ENCODE peak calls at places on chromosomes 1 and 21, in six cellular contexts. G is gastrocnemius medialis, E is Peyer's patch, I is testis, W is ovary, K is body of pancreas. U is an unnamed sample.
A peak's percentile ranks its signal among the peaks of the same experiment; 100 is the strongest.

GRCh38 chr1:15197591-15198447 is 44.3 kb downstream of the TMEM51 start:
- DNase-seq in E (no peak), I (no peak), G (no peak), W (peak; percentile 9), K (no peak), U (no peak)

GRCh38 chr1:99963041-99963795 is 6.6 kb upstream of the SLC35A3 start:
- DNase-seq in K (no peak), G (no peak), I (no peak), W (no peak), E (no peak), U (no peak)

GRCh38 chr1:188425687-188426086 is 1596.9 kb downstream of the PLA2G4A start:
- DNase-seq in G (no peak), K (no peak), E (no peak), I (no peak), W (no peak), U (no peak)

GRCh38 chr1:201849372-201850052 is 20.6 kb downstream of the IPO9 start:
- DNase-seq in K (no peak), I (no peak), G (no peak), E (no peak), W (no peak), U (no peak)

GRCh38 chr1:81149649-81150335 is 650.9 kb upstream of the ADGRL2 start:
- DNase-seq in K (no peak), E (no peak), W (no peak), I (no peak), G (no peak), U (no peak)

GRCh38 chr21:24123785-24124184 is 1483.5 kb downstream of the MRPL39 start:
- DNase-seq in W (no peak), E (no peak), G (no peak), K (no peak), I (no peak), U (no peak)

GRCh38 chr21:16193758-16194606 is 464.2 kb downstream of the USP25 start:
- DNase-seq in W (peak; percentile 60), I (peak; percentile 84), K (peak; percentile 43), G (peak; percentile 80), E (no peak), U (peak; percentile 71)

GRCh38 chr1:17633654-17634053 is 94.2 kb downstream of the ARHGEF10L start:
- DNase-seq in W (no peak), K (peak; percentile 28), G (no peak), I (no peak), E (no peak), U (no peak)

GRCh38 chr1:155169541-155169940 is 3.6 kb downstream of the KRTCAP2 start:
- DNase-seq in G (no peak), W (no peak), I (no peak), E (no peak), K (no peak), U (no peak)

GRCh38 chr1:1630965-1631792 is 794 bp upstream of the MMP23B start:
- DNase-seq in E (no peak), W (peak; percentile 91), I (peak; percentile 64), G (peak; percentile 60), K (no peak), U (peak; percentile 95)

GRCh38 chr1:212675675-212676074 is 24.0 kb downstream of the BATF3 start:
- DNase-seq in K (no peak), I (no peak), E (no peak), W (no peak), G (no peak), U (no peak)

GRCh38 chr1:84272401-84272800 is 29.1 kb upstream of the SAMD13 start:
- DNase-seq in W (no peak), E (peak; percentile 28), I (no peak), G (no peak), K (peak; percentile 67), U (peak; percentile 68)

GRCh38 chr1:227886993-227887696 is 60.6 kb downstream of the WNT9A start:
- DNase-seq in G (peak; percentile 21), E (peak; percentile 42), W (peak; percentile 88), I (peak; percentile 72), K (peak; percentile 29), U (peak; percentile 88)

GRCh38 chr1:227900571-227901051 is 47.1 kb downstream of the WNT9A start:
- DNase-seq in E (no peak), W (no peak), K (no peak), G (no peak), I (no peak), U (no peak)

GRCh38 chr1:39590546-39590945 is 14.0 kb upstream of the PABPC4 start:
- DNase-seq in I (no peak), G (no peak), E (no peak), W (no peak), K (no peak), U (no peak)

GRCh38 chr1:241985787-241986186 is 13.1 kb downstream of the MAP1LC3C start:
- DNase-seq in K (peak; percentile 55), W (no peak), G (no peak), I (peak; percentile 70), E (no peak), U (no peak)

GRCh38 chr1:113949007-113949406 is 19.9 kb downstream of the HIPK1 start:
- DNase-seq in G (no peak), E (no peak), W (no peak), K (peak; percentile 18), I (no peak), U (no peak)

GRCh38 chr1:115373305-115373704 is 35.3 kb upstream of the NGF start:
- DNase-seq in K (no peak), G (no peak), W (no peak), I (no peak), E (no peak), U (no peak)

GRCh38 chr21:33046455-33046854 is 20.7 kb downstream of the OLIG2 start:
- DNase-seq in K (no peak), G (no peak), I (no peak), E (no peak), W (no peak), U (no peak)
- H3K27ac ChIP-seq in K (no peak overlapping the region), G (no peak overlapping the region), I (no peak overlapping the region), E (no peak overlapping the region), W (no peak overlapping the region), U (no peak overlapping the region)

GRCh38 chr1:172497230-172497629 is 35.7 kb upstream of the SUCO start:
- DNase-seq in W (peak; percentile 46), K (peak; percentile 12), G (no peak), I (no peak), E (no peak), U (no peak)

GRCh38 chr1:172500207-172500606 is 32.7 kb upstream of the SUCO start:
- DNase-seq in E (no peak), G (no peak), W (no peak), K (no peak), I (no peak), U (no peak)

GRCh38 chr1:172496678-172497077 is 36.3 kb upstream of the SUCO start:
- DNase-seq in G (no peak), W (no peak), K (no peak), E (no peak), I (no peak), U (no peak)

GRCh38 chr1:172498858-172499257 is 34.1 kb upstream of the SUCO start:
- DNase-seq in G (no peak), W (no peak), I (no peak), K (peak; percentile 54), E (no peak), U (peak; percentile 66)

DNA sequence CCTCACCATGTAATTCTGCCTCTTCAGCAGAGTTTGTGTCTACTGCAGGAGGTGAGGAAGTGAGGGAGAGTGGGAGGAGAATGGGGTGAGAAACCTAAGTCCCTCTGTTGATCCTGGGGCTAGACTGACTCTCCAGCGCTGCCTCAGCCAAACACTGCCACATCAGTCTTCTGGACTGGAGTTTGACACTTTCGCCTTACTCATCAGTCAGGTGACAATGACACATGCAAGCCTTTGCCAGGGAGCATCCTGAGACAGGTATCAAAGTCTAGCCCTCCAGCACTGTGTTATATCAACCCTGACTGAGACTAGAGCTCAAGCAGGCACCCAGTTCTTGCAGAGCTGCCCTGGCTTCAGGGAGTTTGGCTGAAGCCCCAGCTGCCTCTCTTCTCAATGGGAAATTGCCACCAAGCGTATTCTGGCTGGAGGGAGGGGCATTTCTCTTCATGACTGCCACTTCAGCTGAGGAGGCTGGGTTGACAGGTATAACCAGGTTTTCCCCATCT is 33.3 kb upstream of the SUCO start:
- DNase-seq in I (no peak), K (peak; percentile 72), G (no peak), W (no peak), E (no peak), U (no peak)
- TF ChIP-seq POLR2A in I (no peak), K (peak; percentile 2), G (no peak), W (no peak), E (peak; percentile 73), U (no peak)

GRCh38 chr1:25356441-25356840 is 18.3 kb downstream of the TMEM50A start:
- DNase-seq in E (no peak), G (no peak), K (no peak), W (no peak), I (no peak), U (no peak)

GRCh38 chr1:25355841-25356395 is 17.8 kb downstream of the TMEM50A start:
- DNase-seq in E (no peak), I (no peak), G (no peak), W (no peak), K (no peak), U (no peak)

GRCh38 chr1:25356848-25357247 is 18.7 kb downstream of the TMEM50A start:
- DNase-seq in G (no peak), W (no peak), K (no peak), I (no peak), E (no peak), U (no peak)

GRCh38 chr1:25360596-25361581 is 22.8 kb downstream of the TMEM50A start:
- DNase-seq in W (no peak), E (no peak), G (no peak), I (no peak), K (no peak), U (no peak)

DNA sequence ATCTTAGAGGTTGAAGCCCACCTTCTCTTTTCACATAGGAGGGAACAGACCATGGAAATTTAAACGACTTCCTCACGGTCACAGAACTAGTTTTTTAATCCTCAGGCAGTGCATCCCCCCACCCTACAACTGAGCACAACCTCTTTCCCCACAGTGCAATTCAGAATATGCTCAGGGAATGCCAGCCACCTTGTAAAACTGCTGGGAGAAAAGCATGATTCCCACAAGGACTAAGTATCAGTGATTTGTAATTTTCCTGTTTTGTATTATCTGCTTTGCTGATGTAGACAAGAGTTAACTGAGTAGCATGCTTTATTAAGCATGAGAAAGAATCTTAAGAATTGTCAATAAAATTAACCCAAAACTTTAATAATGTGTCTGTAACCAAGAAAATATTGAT is 23.8 kb downstream of the TMEM50A start:
- DNase-seq in K (no peak), I (no peak), G (no peak), W (no peak), E (no peak), U (no peak)
- H3K27ac ChIP-seq in K (no peak overlapping the region), I (no peak overlapping the region), G (peak overlapping the region; percentile 33), W (no peak overlapping the region), E (no peak overlapping the region), U (no peak overlapping the region)

GRCh38 chr21:38831526-38832467 is 26.1 kb downstream of the ETS2 start:
- DNase-seq in G (peak; percentile 83), K (peak; percentile 66), I (peak; percentile 67), W (no peak), E (peak; percentile 46), U (no peak)
- TF ChIP-seq POLR2A in G (no peak), K (no peak), I (no peak), W (no peak), E (no peak), U (peak; percentile 25)

U was measured in upper lobe of left lung.